ENCODE peak calls at places on chromosomes 2 and 18, in seven cellular contexts. T is A673; Y is neural progenitor cell; C is PC-9; A is IMR-90; L is CD8-positive, alpha-beta T cell; K is CD8-positive, alpha-beta memory T cell. D is an unnamed sample.

GRCh38 chr2:220334210-220334609 is 706.8 kb downstream of the SLC4A3 start:
- DNase-seq in T (no peak), Y (no peak), C (no peak), A (peak; percentile 19), L (no peak), K (no peak), D (no peak)

GRCh38 chr2:234989183-234989701 is 37.4 kb downstream of the SH3BP4 start:
- DNase-seq in T (peak; percentile 45), Y (no peak), C (peak; percentile 64), A (no peak), L (no peak), K (no peak), D (no peak)

GRCh38 chr2:8255448-8255800 is 426.4 kb upstream of the ID2 start:
- DNase-seq in T (no peak), Y (no peak), C (no peak), A (peak; percentile 13), L (no peak), K (no peak), D (peak; percentile 61)

GRCh38 chr2:36380624-36381481 is 25.3 kb downstream of the CRIM1 start:
- DNase-seq in T (no peak), Y (peak; percentile 68), C (peak; percentile 78), A (no peak), L (no peak), K (no peak), D (no peak)

GRCh38 chr2:205883965-205884364 is 201.7 kb downstream of the NRP2 start:
- DNase-seq in T (no peak), Y (no peak), C (no peak), A (no peak), L (no peak), K (no peak), D (no peak)

GRCh38 chr2:212154392-212154791 is 384.2 kb downstream of the ERBB4 start:
- DNase-seq in T (no peak), Y (no peak), C (no peak), A (no peak), L (no peak), K (no peak), D (no peak)

GRCh38 chr2:105654474-105655004 is 90.2 kb upstream of the NCK2 start:
- DNase-seq in T (no peak), Y (no peak), C (no peak), A (no peak), L (no peak), K (no peak), D (no peak)

GRCh38 chr2:148930046-148930775 is 55.2 kb downstream of the KIF5C start:
- DNase-seq in T (peak; percentile 87), Y (peak; percentile 46), C (no peak), A (no peak), L (no peak), K (no peak), D (peak; percentile 46)

GRCh38 chr2:126793885-126794613 is 104.6 kb upstream of the TEX51 start:
- DNase-seq in T (no peak), Y (no peak), C (no peak), A (no peak), L (no peak), K (no peak), D (no peak)

GRCh38 chr2:11477994-11478393 is 12.0 kb upstream of the E2F6 start:
- DNase-seq in T (peak; percentile 86), Y (peak; percentile 97), C (peak; percentile 53), A (peak; percentile 85), L (peak; percentile 87), K (peak; percentile 55), D (peak; percentile 97)
- H3K27me3 ChIP-seq in T (peaks cover 5% of the 10 kb centered on the region), Y (peaks cover 28% of the 10 kb centered on the region), C (no peaks in the 10 kb centered on the region), A (peaks cover 48% of the 10 kb centered on the region), L (peaks cover 5% of the 10 kb centered on the region), K (peaks cover 15% of the 10 kb centered on the region), D (peaks cover 18% of the 10 kb centered on the region)

DNA sequence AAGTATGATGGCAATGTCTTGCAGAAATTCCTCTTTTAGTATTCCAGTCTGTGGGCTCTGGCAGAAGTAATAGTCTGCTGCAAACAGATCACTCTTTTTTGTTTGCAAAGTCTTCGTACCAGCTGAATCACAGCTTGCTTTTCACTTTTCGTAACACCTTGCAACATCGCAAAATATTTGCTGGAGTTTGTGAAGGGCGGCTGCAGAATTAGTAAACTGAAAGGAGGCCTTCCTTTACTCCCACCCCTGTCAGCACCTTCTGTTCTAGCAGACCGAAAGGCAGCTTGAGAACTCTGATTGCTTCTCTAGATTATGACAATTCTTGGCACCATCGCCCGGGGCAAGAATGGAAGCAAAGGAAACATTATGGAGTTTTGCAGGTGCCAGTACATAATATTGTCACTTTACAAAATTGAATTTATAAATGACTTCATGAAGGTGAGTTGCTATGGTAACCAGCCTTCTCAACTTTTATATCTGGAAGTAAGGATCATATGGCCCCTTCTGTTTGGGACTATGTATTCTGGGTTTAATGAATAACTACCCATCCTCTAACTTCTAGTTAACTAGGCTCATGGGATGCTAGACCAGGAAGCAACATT is 168.9 kb downstream of the TMEM247 start:
- DNase-seq in T (no peak), Y (no peak), C (peak; percentile 87), A (peak; percentile 53), L (no peak), K (no peak), D (no peak)
- H3K27me3 ChIP-seq in T (no peaks in the 10 kb centered on the region), Y (no peaks in the 10 kb centered on the region), C (no peaks in the 10 kb centered on the region), A (no peaks in the 10 kb centered on the region), L (no peaks in the 10 kb centered on the region), K (no peaks in the 10 kb centered on the region), D (no peaks in the 10 kb centered on the region)

GRCh38 chr2:49934481-49934880 is 780.2 kb upstream of the FSHR start:
- DNase-seq in T (no peak), Y (no peak), C (no peak), A (no peak), L (no peak), K (no peak), D (no peak)
- H3K27me3 ChIP-seq in T (no peaks in the 10 kb centered on the region), Y (no peaks in the 10 kb centered on the region), C (no peaks in the 10 kb centered on the region), A (no peaks in the 10 kb centered on the region), L (no peaks in the 10 kb centered on the region), K (no peaks in the 10 kb centered on the region), D (no peaks in the 10 kb centered on the region)

DNA sequence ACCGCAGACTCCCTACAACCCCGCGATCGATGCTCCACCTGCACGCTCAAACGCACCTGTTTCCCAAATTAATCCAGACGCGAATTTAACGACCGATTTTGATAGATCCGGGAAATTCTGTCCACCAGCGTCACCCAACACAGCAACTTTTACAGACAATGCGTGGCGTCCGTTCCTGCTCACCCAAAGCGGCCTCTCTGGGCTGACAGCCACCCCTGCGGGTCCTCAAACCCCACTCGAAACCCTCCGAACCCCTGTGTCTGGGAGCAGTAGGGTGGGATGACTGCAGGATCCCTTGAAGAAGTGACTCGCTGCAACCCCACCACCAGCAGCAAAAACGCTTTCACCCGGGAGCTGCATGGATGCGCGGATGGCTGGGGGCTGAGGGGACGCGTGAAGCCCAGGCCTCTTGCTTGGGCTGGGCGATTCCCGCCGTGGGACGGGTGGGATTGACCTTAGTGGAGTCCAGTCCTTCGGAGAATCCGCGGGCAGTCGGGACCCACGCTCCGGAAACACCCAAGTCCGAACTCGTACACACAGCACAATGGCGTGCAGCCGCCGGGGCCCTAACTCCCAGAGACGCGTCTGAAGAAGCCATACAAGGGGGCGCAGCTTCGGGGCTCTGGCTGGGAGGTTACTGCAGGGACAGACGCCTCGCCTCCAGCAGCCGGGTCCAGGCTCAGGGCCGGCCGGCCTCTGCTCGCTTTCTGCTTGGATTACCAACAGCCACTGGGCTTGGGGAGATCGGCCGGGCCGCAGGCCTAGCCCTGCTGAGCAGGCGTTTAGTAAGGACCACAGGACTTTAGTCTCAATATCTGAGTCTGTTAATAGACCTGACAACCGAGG is 31.1 kb upstream of the ATP6V1B1 start:
- DNase-seq in T (no peak), Y (peak; percentile 81), C (no peak), A (no peak), L (no peak), K (no peak), D (no peak)
- H3K27me3 ChIP-seq in T (no peaks in the 10 kb centered on the region), Y (peaks cover 100% of the 10 kb centered on the region), C (peaks cover 6% of the 10 kb centered on the region), A (peaks cover 15% of the 10 kb centered on the region), L (peaks cover 50% of the 10 kb centered on the region), K (peaks cover 62% of the 10 kb centered on the region), D (peaks cover 7% of the 10 kb centered on the region)

GRCh38 chr18:48410095-48410920 is 1.1 kb upstream of the ZBTB7C start:
- DNase-seq in T (peak; percentile 87), Y (peak; percentile 95), C (peak; percentile 74), A (peak; percentile 72), L (peak; percentile 53), K (peak; percentile 28), D (peak; percentile 97)
- H3K27me3 ChIP-seq in T (peaks cover 56% of the 10 kb centered on the region), Y (peaks cover 96% of the 10 kb centered on the region), C (no peaks in the 10 kb centered on the region), A (peaks cover 41% of the 10 kb centered on the region), L (peaks cover 12% of the 10 kb centered on the region), K (peaks cover 26% of the 10 kb centered on the region), D (peaks cover 28% of the 10 kb centered on the region)

GRCh38 chr2:107694667-107695066 is 132.0 kb upstream of the RGPD4 start:
- DNase-seq in T (no peak), Y (no peak), C (no peak), A (no peak), L (no peak), K (no peak), D (no peak)
- H3K27me3 ChIP-seq in T (no peaks in the 10 kb centered on the region), Y (no peaks in the 10 kb centered on the region), C (peaks cover 2% of the 10 kb centered on the region), A (no peaks in the 10 kb centered on the region), L (no peaks in the 10 kb centered on the region), K (no peaks in the 10 kb centered on the region), D (no peaks in the 10 kb centered on the region)

DNA sequence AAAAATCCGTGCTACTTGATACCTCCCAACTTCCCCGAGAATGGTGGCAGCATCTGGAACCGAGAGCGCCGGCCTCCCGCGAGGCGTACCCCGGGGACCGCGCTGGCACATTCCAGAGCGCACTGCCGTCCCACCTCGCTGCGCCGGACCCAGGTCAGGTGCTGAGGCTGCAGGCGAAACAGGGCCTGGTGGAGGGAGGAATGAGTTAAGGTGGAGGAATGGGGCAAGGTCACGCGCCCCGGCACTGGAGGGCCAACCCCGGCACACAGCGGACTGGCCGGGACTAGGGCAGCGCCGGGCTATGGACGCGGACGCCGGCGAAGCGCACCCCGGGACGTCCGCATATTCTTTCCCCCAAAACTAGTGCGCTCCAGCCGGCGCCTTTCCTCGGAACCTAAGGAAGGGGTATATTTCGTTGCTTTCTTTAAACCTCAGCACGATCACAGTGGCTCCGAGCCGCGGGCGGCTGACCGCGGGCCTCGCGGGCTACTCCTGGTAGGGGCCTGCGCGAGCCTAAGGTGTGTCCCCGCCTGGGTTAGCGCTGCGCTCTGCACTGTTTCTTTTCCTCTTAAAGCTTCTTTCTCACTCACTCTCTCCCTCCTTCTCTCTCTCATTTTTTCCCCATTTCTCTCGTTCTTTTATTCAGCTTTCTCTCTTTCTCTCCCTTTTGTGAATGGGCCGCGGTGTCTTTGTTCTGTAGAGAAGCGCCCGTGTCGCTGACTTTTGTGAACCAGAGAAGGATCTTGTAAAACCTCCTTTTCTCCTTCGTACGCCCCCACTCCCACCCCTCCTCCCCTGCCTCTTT is 2.1 kb upstream of the OTX1 start:
- DNase-seq in T (no peak), Y (peak; percentile 82), C (no peak), A (no peak), L (no peak), K (no peak), D (no peak)
- H3K27me3 ChIP-seq in T (peaks cover 9% of the 10 kb centered on the region), Y (peaks cover 49% of the 10 kb centered on the region), C (no peaks in the 10 kb centered on the region), A (peaks cover 58% of the 10 kb centered on the region), L (peaks cover 46% of the 10 kb centered on the region), K (peaks cover 41% of the 10 kb centered on the region), D (peaks cover 10% of the 10 kb centered on the region)

DNA sequence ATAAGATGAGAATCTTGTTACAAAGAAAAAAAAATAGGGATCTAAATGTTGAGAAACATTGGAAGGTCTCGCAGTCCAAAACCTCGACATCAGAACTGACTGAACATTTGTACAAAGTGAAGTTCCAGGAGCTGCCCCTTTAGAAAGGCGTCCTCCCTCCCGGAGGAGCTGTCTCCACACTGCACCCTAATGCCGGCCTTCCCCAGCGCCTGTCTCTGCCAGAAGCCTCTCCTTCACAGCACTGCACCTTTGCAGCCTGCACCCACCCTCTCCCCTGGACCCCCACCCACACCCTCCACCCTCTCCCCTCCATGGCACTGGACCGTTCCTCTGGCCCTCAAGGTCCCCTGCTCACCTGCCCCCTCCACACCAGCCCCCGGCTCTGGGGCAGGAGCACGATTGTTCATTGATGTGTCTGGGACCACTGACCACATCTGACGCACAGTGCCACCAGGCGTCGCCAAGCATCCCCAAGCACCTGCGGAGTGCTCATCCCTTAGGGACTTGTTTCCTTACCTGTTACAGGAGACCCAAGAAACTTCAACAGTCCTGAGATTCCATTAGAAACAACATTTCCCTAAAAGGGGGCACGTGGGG is 90.3 kb upstream of the SNTG2 start:
- DNase-seq in T (no peak), Y (peak; percentile 51), C (no peak), A (no peak), L (no peak), K (no peak), D (no peak)
- H3K27me3 ChIP-seq in T (no peaks in the 10 kb centered on the region), Y (no peaks in the 10 kb centered on the region), C (peaks cover 87% of the 10 kb centered on the region), A (no peaks in the 10 kb centered on the region), L (no peaks in the 10 kb centered on the region), K (no peaks in the 10 kb centered on the region), D (peaks cover 63% of the 10 kb centered on the region)